ENCODE peak calls at places on chromosomes 3 and 15, in seven cellular contexts. I is stimulated activated CD4-positive, alpha-beta T cell treated with anti-CD3 and anti-CD28 coated beads, Interleukin-1b, Interleukin-23, amount 100 ng/mL, for 4 hours; X is progenitor cell of endocrine pancreas; E is lung; M is pancreas; Y is CD8-positive, alpha-beta memory T cell; O is activated CD4-positive, alpha-beta T cell treated with anti-CD3 and anti-CD28 coated beads, Interleukin-2, amount 10 ng/mL, durations not matched to agents 7 days and 5 days. W is an unnamed sample.

GRCh38 chr15:42704492-42704926 is 32.4 kb downstream of the CDAN1 start:
- DNase-seq in I (peak), X (peak), E (peak), M (no peak), Y (peak), O (peak), W (peak)

GRCh38 chr15:63169796-63170195 is 12.5 kb upstream of the RPS27L start:
- DNase-seq in I (no peak), X (no peak), E (no peak), M (no peak), Y (no peak), O (no peak), W (no peak)

GRCh38 chr3:122687298-122687697 is 6.7 kb downstream of the PARP14 start:
- DNase-seq in I (no peak), X (no peak), E (no peak), M (no peak), Y (no peak), O (no peak), W (no peak)

GRCh38 chr3:161851941-161852566 is 355.4 kb downstream of the OTOL1 start:
- DNase-seq in I (no peak), X (peak), E (peak), M (peak), Y (no peak), O (peak), W (no peak)

GRCh38 chr3:184284696-184285095 is 8.9 kb downstream of the ECE2 start:
- DNase-seq in I (no peak), X (no peak), E (no peak), M (no peak), Y (no peak), O (peak), W (no peak)

GRCh38 chr15:65085990-65086679 is 9.6 kb downstream of the KBTBD13 start:
- DNase-seq in I (no peak), X (peak), E (no peak), M (peak), Y (no peak), O (peak), W (no peak)

GRCh38 chr3:10417849-10418248 is 87.5 kb downstream of the ATP2B2 start:
- DNase-seq in I (no peak), X (no peak), E (no peak), M (no peak), Y (no peak), O (no peak), W (no peak)

GRCh38 chr15:35281515-35281914 is 196.4 kb upstream of the NANOGP8 start:
- DNase-seq in I (no peak), X (no peak), E (no peak), M (no peak), Y (no peak), O (no peak), W (no peak)

GRCh38 chr3:71587958-71588357 is 4.4 kb upstream of the FOXP1 start:
- DNase-seq in I (no peak), X (no peak), E (no peak), M (no peak), Y (no peak), O (no peak), W (no peak)

GRCh38 chr15:62845239-62846126 is 197.1 kb upstream of the TPM1 start:
- DNase-seq in I (no peak), X (no peak), E (no peak), M (no peak), Y (no peak), O (no peak), W (no peak)

GRCh38 chr3:168100777-168101492 is 5.2 kb upstream of the GOLIM4 start:
- DNase-seq in I (no peak), X (no peak), E (no peak), M (no peak), Y (no peak), O (no peak), W (no peak)

GRCh38 chr3:42674151-42674550 is 11.2 kb upstream of the KLHL40 start:
- DNase-seq in I (no peak), X (no peak), E (no peak), M (no peak), Y (no peak), O (no peak), W (no peak)

GRCh38 chr15:70036585-70037343 is 61.0 kb downstream of the TLE3 start:
- DNase-seq in I (no peak), X (no peak), E (no peak), M (no peak), Y (no peak), O (no peak), W (peak)

GRCh38 chr3:48686538-48687219 is 964 bp upstream of the NCKIPSD start:
- DNase-seq in I (no peak), X (no peak), E (no peak), M (no peak), Y (no peak), O (no peak), W (no peak)

GRCh38 chr3:37737134-37737533 is 124.5 kb upstream of the CTDSPL start:
- DNase-seq in I (no peak), X (no peak), E (peak), M (no peak), Y (no peak), O (no peak), W (no peak)

GRCh38 chr15:45539680-45540079 is 17.1 kb upstream of the SLC30A4 start:
- DNase-seq in I (no peak), X (no peak), E (no peak), M (no peak), Y (no peak), O (no peak), W (no peak)

GRCh38 chr3:59256233-59256632 is 206.4 kb upstream of the CFAP20DC start:
- DNase-seq in I (no peak), X (no peak), E (no peak), M (no peak), Y (no peak), O (no peak), W (no peak)

GRCh38 chr3:152270145-152270870 is 1.6 kb downstream of the MBNL1 start:
- DNase-seq in I (no peak), X (no peak), E (no peak), M (no peak), Y (no peak), O (no peak), W (no peak)

GRCh38 chr3:53677406-53677805 is 168.8 kb downstream of the CHDH start:
- DNase-seq in I (no peak), X (no peak), E (no peak), M (no peak), Y (no peak), O (no peak), W (no peak)

GRCh38 chr3:124774305-124774673 is 44.0 kb downstream of the UMPS start:
- DNase-seq in I (no peak), X (no peak), E (no peak), M (no peak), Y (no peak), O (no peak), W (no peak)

GRCh38 chr3:183212565-183212964 is 40.5 kb upstream of the B3GNT5 start:
- DNase-seq in I (no peak), X (no peak), E (no peak), M (no peak), Y (no peak), O (no peak), W (peak)

GRCh38 chr3:64651286-64651685 is 36.5 kb downstream of the ADAMTS9 start:
- DNase-seq in I (no peak), X (no peak), E (no peak), M (no peak), Y (no peak), O (no peak), W (no peak)

GRCh38 chr3:127820871-127821853 is 1.2 kb downstream of the MGLL start:
- DNase-seq in I (no peak), X (no peak), E (no peak), M (no peak), Y (no peak), O (peak), W (no peak)

GRCh38 chr3:158405507-158405906 is 165.5 kb upstream of the MLF1 start:
- DNase-seq in I (no peak), X (no peak), E (no peak), M (no peak), Y (no peak), O (no peak), W (no peak)

GRCh38 chr15:61834076-61834697 is 226.1 kb downstream of the VPS13C start:
- DNase-seq in I (peak), X (peak), E (peak), M (peak), Y (peak), O (peak), W (peak)

GRCh38 chr15:94972314-94972713 is 741.0 kb downstream of the MCTP2 start:
- DNase-seq in I (no peak), X (no peak), E (no peak), M (no peak), Y (no peak), O (no peak), W (no peak)

GRCh38 chr15:87527416-87527815 is 729.1 kb downstream of the NTRK3 start:
- DNase-seq in I (no peak), X (no peak), E (no peak), M (no peak), Y (no peak), O (no peak), W (no peak)

GRCh38 chr15:96356494-96357455 is 26.3 kb downstream of the NR2F2 start:
- DNase-seq in I (peak), X (peak), E (peak), M (peak), Y (peak), O (peak), W (peak)

GRCh38 chr15:51533672-51534398 is 88.7 kb downstream of the DMXL2 start:
- DNase-seq in I (no peak), X (no peak), E (no peak), M (no peak), Y (no peak), O (no peak), W (no peak)

GRCh38 chr3:52446631-52447511 is 2.0 kb upstream of the SEMA3G start:
- DNase-seq in I (peak), X (peak), E (peak), M (peak), Y (peak), O (peak), W (peak)

GRCh38 chr15:69787791-69788190 is 309.9 kb downstream of the TLE3 start:
- DNase-seq in I (no peak), X (no peak), E (no peak), M (no peak), Y (no peak), O (no peak), W (no peak)

GRCh38 chr15:101168463-101168824 is 83.4 kb downstream of the CHSY1 start:
- DNase-seq in I (no peak), X (no peak), E (no peak), M (no peak), Y (no peak), O (no peak), W (no peak)

GRCh38 chr3:6262035-6262434 is 598.9 kb upstream of the GRM7 start:
- DNase-seq in I (no peak), X (no peak), E (no peak), M (no peak), Y (no peak), O (no peak), W (no peak)